ENCODE peak calls at places on chromosome X, in four cellular contexts. Z is prostate gland, R is stomach, B is lower leg skin. J is an unnamed sample.

GRCh38 chrX:120302434-120302833 is 8.8 kb downstream of the TMEM255A start:
- DNase-seq in Z (no peak), R (no peak), B (no peak), J (no peak)

GRCh38 chrX:38988301-38988700 is 187.0 kb downstream of the MID1IP1 start:
- DNase-seq in Z (no peak), R (no peak), B (no peak), J (no peak)

GRCh38 chrX:25012793-25013592 is 2.8 kb downstream of the ARX start:
- DNase-seq in Z (no peak), R (no peak), B (no peak), J (no peak)

GRCh38 chrX:23799469-23800065 is 16.6 kb downstream of the SAT1 start:
- DNase-seq in Z (no peak), R (no peak), B (no peak), J (no peak)

GRCh38 chrX:47061238-47061919 is 16.9 kb upstream of the RGN start:
- DNase-seq in Z (no peak), R (no peak), B (no peak), J (no peak)

GRCh38 chrX:21934414-21934813 is 6.1 kb upstream of the SMS start:
- DNase-seq in Z (no peak), R (no peak), B (no peak), J (no peak)

GRCh38 chrX:153642313-153642654 is 4.7 kb upstream of the DUSP9 start:
- DNase-seq in Z (no peak), R (no peak), B (no peak), J (no peak)

GRCh38 chrX:155544886-155545285 is 67.9 kb downstream of the TMLHE start:
- DNase-seq in Z (no peak), R (no peak), B (no peak), J (no peak)

GRCh38 chrX:110346681-110347080 is 12.0 kb upstream of the RTL9 start:
- DNase-seq in Z (no peak), R (peak; percentile 27), B (no peak), J (no peak)

GRCh38 chrX:42755820-42756219 is 22.1 kb downstream of the PPP1R2C start:
- DNase-seq in Z (no peak), R (no peak), B (peak; percentile 86), J (no peak)

GRCh38 chrX:9372866-9373265 is 92.0 kb upstream of the TBL1X start:
- DNase-seq in Z (no peak), R (no peak), B (no peak), J (no peak)

GRCh38 chrX:44906041-44906440 is 33.1 kb downstream of the KDM6A start:
- DNase-seq in Z (no peak), R (no peak), B (no peak), J (no peak)

GRCh38 chrX:72080150-72080549 is 51.6 kb downstream of the RTL5 start:
- DNase-seq in Z (no peak), R (no peak), B (no peak), J (no peak)

GRCh38 chrX:153381684-153382532 is 19.2 kb downstream of the PNMA6E start:
- DNase-seq in Z (no peak), R (no peak), B (no peak), J (no peak)

GRCh38 chrX:77743720-77744119 is 42.3 kb downstream of the ATRX start:
- DNase-seq in Z (no peak), R (no peak), B (no peak), J (no peak)

GRCh38 chrX:155766321-155766720 is 114.8 kb upstream of the VAMP7 start:
- DNase-seq in Z (no peak), R (no peak), B (no peak), J (no peak)

GRCh38 chrX:56281789-56282188 is 49.6 kb downstream of the KLF8 start:
- DNase-seq in Z (no peak), R (no peak), B (no peak), J (peak; percentile 11)

GRCh38 chrX:133575501-133575900 is 160.2 kb upstream of the GPC4 start:
- DNase-seq in Z (no peak), R (no peak), B (no peak), J (no peak)

GRCh38 chrX:53479295-53479694 is 45.1 kb upstream of the HSD17B10 start:
- DNase-seq in Z (no peak), R (no peak), B (no peak), J (no peak)

GRCh38 chrX:10175317-10175871 is 18.6 kb downstream of the CLCN4 start:
- DNase-seq in Z (no peak), R (no peak), B (no peak), J (no peak)

GRCh38 chrX:97446298-97446882 is 562.7 kb downstream of the RPA4 start:
- DNase-seq in Z (no peak), R (no peak), B (no peak), J (no peak)

GRCh38 chrX:136630881-136631280 is 17.1 kb upstream of the CD40LG start:
- DNase-seq in Z (no peak), R (no peak), B (no peak), J (no peak)

GRCh38 chrX:45765281-45765680 is 564.6 kb upstream of the DIPK2B start:
- DNase-seq in Z (no peak), R (no peak), B (no peak), J (no peak)

GRCh38 chrX:24553016-24553415 is 87.9 kb downstream of the PDK3 start:
- DNase-seq in Z (no peak), R (no peak), B (no peak), J (no peak)

GRCh38 chrX:41922694-41923171 is 621 bp downstream of the CASK start:
- DNase-seq in Z (peak; percentile 11), R (no peak), B (no peak), J (no peak)

GRCh38 chrX:136762820-136763452 is 17.8 kb downstream of the ARHGEF6 start:
- DNase-seq in Z (no peak), R (no peak), B (no peak), J (no peak)

GRCh38 chrX:134469481-134469880 is 9.5 kb downstream of the HPRT1 start:
- DNase-seq in Z (no peak), R (no peak), B (no peak), J (no peak)

GRCh38 chrX:130118396-130118795 is 8.1 kb upstream of the ELF4 start:
- DNase-seq in Z (no peak), R (no peak), B (no peak), J (no peak)

GRCh38 chrX:2500681-2501151 is at the start of the genes DHRSX and ZBED1:
- DNase-seq in Z (no peak), R (peak; percentile 51), B (peak; percentile 88), J (no peak)

GRCh38 chrX:10922158-10922557 is 189.0 kb upstream of the HCCS start:
- DNase-seq in Z (no peak), R (no peak), B (no peak), J (no peak)

GRCh38 chrX:153446950-153447580 is 1.2 kb upstream of the TREX2 start:
- DNase-seq in Z (no peak), R (no peak), B (no peak), J (no peak)

GRCh38 chrX:115582871-115583729 is 22.1 kb downstream of the PLS3 start:
- DNase-seq in Z (no peak), R (no peak), B (no peak), J (no peak)

GRCh38 chrX:53654378-53654777 is 32.1 kb downstream of the HUWE1 start:
- DNase-seq in Z (no peak), R (no peak), B (no peak), J (no peak)

DNA sequence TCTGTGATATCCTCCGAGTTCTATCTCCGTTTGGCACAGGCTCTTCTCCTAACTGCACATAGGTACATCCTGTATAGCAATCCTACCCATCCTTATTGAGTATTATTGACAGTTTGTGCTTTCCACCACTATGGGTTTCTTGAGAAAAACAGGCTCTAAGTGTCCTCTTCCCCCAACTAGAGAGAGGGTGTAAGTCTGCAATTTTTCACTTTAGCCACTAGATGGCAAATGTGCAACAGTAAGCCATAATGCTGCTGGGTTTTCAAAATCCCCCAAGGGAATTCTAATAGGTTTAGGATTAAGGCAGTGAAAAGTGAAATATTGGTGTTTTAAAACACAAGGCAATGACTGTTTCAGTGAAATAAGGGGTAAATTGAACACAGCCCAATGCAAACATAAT is 239.1 kb upstream of the HTR2C start:
- DNase-seq in Z (no peak), R (no peak), B (no peak), J (no peak)
- TF ChIP-seq CTCF in Z (peak; percentile 33), R (peak; percentile 52), B (no peak), J (peak; percentile 53)

DNA sequence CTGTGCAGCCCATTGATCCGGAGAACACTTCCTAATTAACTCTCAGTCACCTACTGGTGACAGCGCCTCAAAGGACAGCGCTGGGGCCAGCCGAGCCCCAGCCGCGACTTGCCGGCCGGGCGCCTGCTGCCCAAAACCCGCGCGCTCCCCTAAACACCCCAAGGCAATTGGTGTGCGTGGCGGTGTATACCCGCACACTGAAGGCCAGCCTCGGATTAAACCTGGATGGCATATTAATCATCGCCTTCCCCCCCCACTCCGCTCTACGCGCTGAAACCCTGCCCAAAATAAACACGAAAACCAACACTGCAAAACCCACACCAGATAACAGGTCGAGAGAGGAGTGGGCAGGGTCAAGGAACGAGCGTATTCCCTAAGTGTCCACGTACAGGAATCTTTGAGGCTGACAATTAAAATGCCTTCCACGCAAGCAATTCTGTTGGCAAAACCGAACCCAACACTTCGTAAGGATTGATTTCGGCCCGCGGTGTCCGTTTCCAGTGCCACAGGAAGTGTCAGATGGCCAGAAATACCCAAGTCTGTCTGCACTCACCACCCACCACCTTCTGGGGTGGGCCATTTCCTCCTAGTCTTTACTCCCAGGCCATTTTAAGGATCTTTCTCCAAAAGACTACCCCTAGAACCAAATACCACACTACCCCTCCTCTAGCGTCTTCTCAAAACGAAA is 2.7 kb downstream of the BCOR start:
- DNase-seq in Z (no peak), R (no peak), B (no peak), J (no peak)
- H3K4me3 ChIP-seq in Z (peak overlapping the region; percentile 63), R (peak overlapping the region; percentile 72), B (peak overlapping the region; percentile 12), J (peak overlapping the region; percentile 63)

GRCh38 chrX:140092121-140092520 is 126.8 kb upstream of the CXorf66 start:
- DNase-seq in Z (no peak), R (no peak), B (no peak), J (no peak)
- TF ChIP-seq CTCF in Z (no peak), R (no peak), B (no peak), J (no peak)

GRCh38 chrX:54920610-54921426 is at the start of gene TRO:
- DNase-seq in Z (no peak), R (no peak), B (no peak), J (no peak)
- H3K4me3 ChIP-seq in Z (peak within 1 kb of the TSS; percentile 25), R (peak within 1 kb of the TSS; percentile 44), B (peak within 1 kb of the TSS; percentile 28), J (no peak within 1 kb of the TSS)